ENCODE peak calls at places on chromosomes 3 and 15, in ten cellular contexts. One of them, this sample, is unnamed.

GRCh38 chr3:150515210-150515609 is 31.1 kb downstream of the SERP1 start:
- DNase-seq in anterior cingulate cortex: no peak
- DNase-seq in occipital lobe: no peak
- DNase-seq in fibroblast of lung: no peak
- DNase-seq in bronchial epithelial cell: peak; percentile 77
- DNase-seq in iris pigment epithelial cell: peak; percentile 24
- DNase-seq in EH: peak; percentile 9
- DNase-seq in effector memory CD8-positive, alpha-beta T cell: no peak
- DNase-seq in CD8-positive, alpha-beta memory T cell: no peak
- DNase-seq in Kasumi-1: no peak
- DNase-seq in this sample: no peak

GRCh38 chr3:87503901-87504498 is 227.6 kb upstream of the POU1F1 start:
- DNase-seq in anterior cingulate cortex: no peak
- DNase-seq in occipital lobe: no peak
- DNase-seq in fibroblast of lung: peak; percentile 71
- DNase-seq in bronchial epithelial cell: peak; percentile 90
- DNase-seq in iris pigment epithelial cell: peak; percentile 67
- DNase-seq in EH: peak; percentile 76
- DNase-seq in effector memory CD8-positive, alpha-beta T cell: no peak
- DNase-seq in CD8-positive, alpha-beta memory T cell: no peak
- DNase-seq in Kasumi-1: peak; percentile 73
- DNase-seq in this sample: peak; percentile 34

GRCh38 chr3:147387550-147388394 is 18.6 kb downstream of the ZIC4 start:
- DNase-seq in anterior cingulate cortex: no peak
- DNase-seq in occipital lobe: no peak
- DNase-seq in fibroblast of lung: no peak
- DNase-seq in bronchial epithelial cell: no peak
- DNase-seq in iris pigment epithelial cell: no peak
- DNase-seq in EH: no peak
- DNase-seq in effector memory CD8-positive, alpha-beta T cell: no peak
- DNase-seq in CD8-positive, alpha-beta memory T cell: no peak
- DNase-seq in Kasumi-1: no peak
- DNase-seq in this sample: no peak

GRCh38 chr15:45429974-45430792 is 51.8 kb upstream of the GATM start:
- DNase-seq in anterior cingulate cortex: no peak
- DNase-seq in occipital lobe: no peak
- DNase-seq in fibroblast of lung: peak; percentile 28
- DNase-seq in bronchial epithelial cell: no peak
- DNase-seq in iris pigment epithelial cell: peak; percentile 31
- DNase-seq in EH: peak; percentile 56
- DNase-seq in effector memory CD8-positive, alpha-beta T cell: peak; percentile 85
- DNase-seq in CD8-positive, alpha-beta memory T cell: peak; percentile 85
- DNase-seq in Kasumi-1: peak; percentile 8
- DNase-seq in this sample: peak; percentile 65

GRCh38 chr3:42176635-42177034 is 85.5 kb downstream of the TRAK1 start:
- DNase-seq in anterior cingulate cortex: no peak
- DNase-seq in occipital lobe: no peak
- DNase-seq in fibroblast of lung: no peak
- DNase-seq in bronchial epithelial cell: no peak
- DNase-seq in iris pigment epithelial cell: no peak
- DNase-seq in EH: no peak
- DNase-seq in effector memory CD8-positive, alpha-beta T cell: no peak
- DNase-seq in CD8-positive, alpha-beta memory T cell: no peak
- DNase-seq in Kasumi-1: no peak
- DNase-seq in this sample: no peak

GRCh38 chr3:47159820-47160219 is 4.1 kb downstream of the SETD2 start:
- DNase-seq in anterior cingulate cortex: no peak
- DNase-seq in occipital lobe: no peak
- DNase-seq in fibroblast of lung: no peak
- DNase-seq in bronchial epithelial cell: no peak
- DNase-seq in iris pigment epithelial cell: no peak
- DNase-seq in EH: no peak
- DNase-seq in effector memory CD8-positive, alpha-beta T cell: no peak
- DNase-seq in CD8-positive, alpha-beta memory T cell: no peak
- DNase-seq in Kasumi-1: no peak
- DNase-seq in this sample: no peak

GRCh38 chr15:75191235-75191634 is 10.4 kb upstream of the C15orf39 start:
- DNase-seq in anterior cingulate cortex: no peak
- DNase-seq in occipital lobe: no peak
- DNase-seq in fibroblast of lung: no peak
- DNase-seq in bronchial epithelial cell: no peak
- DNase-seq in iris pigment epithelial cell: no peak
- DNase-seq in EH: no peak
- DNase-seq in effector memory CD8-positive, alpha-beta T cell: no peak
- DNase-seq in CD8-positive, alpha-beta memory T cell: no peak
- DNase-seq in Kasumi-1: no peak
- DNase-seq in this sample: no peak

GRCh38 chr15:95162967-95163531 is 931.7 kb downstream of the MCTP2 start:
- DNase-seq in anterior cingulate cortex: no peak
- DNase-seq in occipital lobe: peak; percentile 9
- DNase-seq in fibroblast of lung: peak; percentile 92
- DNase-seq in bronchial epithelial cell: peak; percentile 95
- DNase-seq in iris pigment epithelial cell: peak; percentile 94
- DNase-seq in EH: peak; percentile 85
- DNase-seq in effector memory CD8-positive, alpha-beta T cell: no peak
- DNase-seq in CD8-positive, alpha-beta memory T cell: no peak
- DNase-seq in Kasumi-1: no peak
- DNase-seq in this sample: no peak

GRCh38 chr15:98663606-98664005 is 15.3 kb downstream of the IGF1R start:
- DNase-seq in anterior cingulate cortex: no peak
- DNase-seq in occipital lobe: no peak
- DNase-seq in fibroblast of lung: no peak
- DNase-seq in bronchial epithelial cell: no peak
- DNase-seq in iris pigment epithelial cell: no peak
- DNase-seq in EH: no peak
- DNase-seq in effector memory CD8-positive, alpha-beta T cell: no peak
- DNase-seq in CD8-positive, alpha-beta memory T cell: no peak
- DNase-seq in Kasumi-1: no peak
- DNase-seq in this sample: no peak

GRCh38 chr15:57445872-57446271 is 69.6 kb downstream of the CGNL1 start:
- DNase-seq in anterior cingulate cortex: no peak
- DNase-seq in occipital lobe: no peak
- DNase-seq in fibroblast of lung: peak; percentile 36
- DNase-seq in bronchial epithelial cell: peak; percentile 21
- DNase-seq in iris pigment epithelial cell: peak; percentile 49
- DNase-seq in EH: peak; percentile 27
- DNase-seq in effector memory CD8-positive, alpha-beta T cell: no peak
- DNase-seq in CD8-positive, alpha-beta memory T cell: no peak
- DNase-seq in Kasumi-1: no peak
- DNase-seq in this sample: no peak

This sample was measured in midbrain.